ENCODE peak calls at places on chromosomes 11 and 22, in seven cellular contexts. U is neural crest cell, P is cardiac muscle cell, H is esophagus muscularis mucosa, N is Calu3, R is PC-3, J is pancreas. M is an unnamed sample.

GRCh38 chr11:76524919-76525318 is 80.1 kb downstream of the EMSY start:
- DNase-seq in U (no peak), P (peak), H (no peak), N (peak), R (peak), J (peak), M (no peak)

GRCh38 chr22:28999510-29000224 is 62.0 kb downstream of the C22orf31 start:
- DNase-seq in U (no peak), P (no peak), H (no peak), N (no peak), R (no peak), J (no peak), M (no peak)

GRCh38 chr11:12587333-12587997 is 86.8 kb upstream of the TEAD1 start:
- DNase-seq in U (no peak), P (peak), H (no peak), N (peak), R (peak), J (no peak), M (no peak)

GRCh38 chr11:12761029-12761428 is 86.8 kb downstream of the TEAD1 start:
- DNase-seq in U (no peak), P (peak), H (no peak), N (peak), R (peak), J (no peak), M (no peak)

GRCh38 chr11:112962854-112963367 is 1.7 kb downstream of the NCAM1 start:
- DNase-seq in U (peak), P (peak), H (no peak), N (no peak), R (no peak), J (no peak), M (peak)

GRCh38 chr11:129637473-129637872 is 178.2 kb upstream of the TMEM45B start:
- DNase-seq in U (no peak), P (no peak), H (no peak), N (no peak), R (peak), J (no peak), M (no peak)

GRCh38 chr11:113681282-113681681 is 24.8 kb downstream of the TMPRSS5 start:
- DNase-seq in U (no peak), P (no peak), H (no peak), N (no peak), R (no peak), J (no peak), M (no peak)

GRCh38 chr11:70883973-70884688 is 368.2 kb downstream of the SHANK2 start:
- DNase-seq in U (no peak), P (no peak), H (no peak), N (no peak), R (no peak), J (no peak), M (no peak)

GRCh38 chr11:124837491-124837856 is 27.8 kb upstream of the ROBO3 start:
- DNase-seq in U (peak), P (peak), H (no peak), N (peak), R (peak), J (no peak), M (no peak)

GRCh38 chr11:87421422-87421821 is 383.7 kb downstream of the TMEM135 start:
- DNase-seq in U (peak), P (peak), H (peak), N (peak), R (peak), J (no peak), M (no peak)

GRCh38 chr11:94504689-94505293 is 7.5 kb upstream of the C11orf97 start:
- DNase-seq in U (no peak), P (peak), H (no peak), N (no peak), R (peak), J (no peak), M (no peak)

GRCh38 chr11:73998846-73999575 is 9.9 kb downstream of the UCP3 start:
- DNase-seq in U (no peak), P (no peak), H (no peak), N (no peak), R (no peak), J (no peak), M (no peak)

GRCh38 chr11:132976115-132976514 is 556.2 kb downstream of the OPCML start:
- DNase-seq in U (no peak), P (no peak), H (peak), N (no peak), R (no peak), J (no peak), M (no peak)

GRCh38 chr11:126456783-126457542 is 101.5 kb downstream of the ST3GAL4 start:
- DNase-seq in U (no peak), P (no peak), H (no peak), N (no peak), R (no peak), J (no peak), M (no peak)

GRCh38 chr11:128318856-128319474 is 268.4 kb downstream of the ETS1 start:
- DNase-seq in U (no peak), P (no peak), H (peak), N (no peak), R (no peak), J (no peak), M (no peak)

GRCh38 chr11:95255523-95256165 is 24.6 kb upstream of the SESN3 start:
- DNase-seq in U (no peak), P (no peak), H (no peak), N (no peak), R (no peak), J (no peak), M (no peak)

GRCh38 chr11:250740-251299 is 14.0 kb downstream of the PSMD13 start:
- DNase-seq in U (peak), P (peak), H (no peak), N (peak), R (peak), J (peak), M (peak)

GRCh38 chr11:74179234-74180126 is 8.4 kb downstream of the PPME1 start:
- DNase-seq in U (no peak), P (no peak), H (no peak), N (no peak), R (peak), J (no peak), M (no peak)

GRCh38 chr11:121341609-121342008 is 49.0 kb downstream of the SC5D start:
- DNase-seq in U (no peak), P (no peak), H (no peak), N (no peak), R (no peak), J (no peak), M (no peak)

GRCh38 chr22:34993548-34993947 is 72.4 kb upstream of the ISX start:
- DNase-seq in U (no peak), P (no peak), H (no peak), N (no peak), R (no peak), J (no peak), M (peak)

GRCh38 chr11:44626645-44627044 is 61.2 kb downstream of the CD82 start:
- DNase-seq in U (no peak), P (no peak), H (peak), N (no peak), R (no peak), J (no peak), M (no peak)

GRCh38 chr11:64094463-64095223 is 58.9 kb downstream of the FLRT1 start:
- DNase-seq in U (no peak), P (peak), H (no peak), N (peak), R (peak), J (no peak), M (no peak)

GRCh38 chr11:296976-297665 is 2.2 kb downstream of the IFITM5 start:
- DNase-seq in U (no peak), P (no peak), H (no peak), N (no peak), R (no peak), J (peak), M (peak)

DNA sequence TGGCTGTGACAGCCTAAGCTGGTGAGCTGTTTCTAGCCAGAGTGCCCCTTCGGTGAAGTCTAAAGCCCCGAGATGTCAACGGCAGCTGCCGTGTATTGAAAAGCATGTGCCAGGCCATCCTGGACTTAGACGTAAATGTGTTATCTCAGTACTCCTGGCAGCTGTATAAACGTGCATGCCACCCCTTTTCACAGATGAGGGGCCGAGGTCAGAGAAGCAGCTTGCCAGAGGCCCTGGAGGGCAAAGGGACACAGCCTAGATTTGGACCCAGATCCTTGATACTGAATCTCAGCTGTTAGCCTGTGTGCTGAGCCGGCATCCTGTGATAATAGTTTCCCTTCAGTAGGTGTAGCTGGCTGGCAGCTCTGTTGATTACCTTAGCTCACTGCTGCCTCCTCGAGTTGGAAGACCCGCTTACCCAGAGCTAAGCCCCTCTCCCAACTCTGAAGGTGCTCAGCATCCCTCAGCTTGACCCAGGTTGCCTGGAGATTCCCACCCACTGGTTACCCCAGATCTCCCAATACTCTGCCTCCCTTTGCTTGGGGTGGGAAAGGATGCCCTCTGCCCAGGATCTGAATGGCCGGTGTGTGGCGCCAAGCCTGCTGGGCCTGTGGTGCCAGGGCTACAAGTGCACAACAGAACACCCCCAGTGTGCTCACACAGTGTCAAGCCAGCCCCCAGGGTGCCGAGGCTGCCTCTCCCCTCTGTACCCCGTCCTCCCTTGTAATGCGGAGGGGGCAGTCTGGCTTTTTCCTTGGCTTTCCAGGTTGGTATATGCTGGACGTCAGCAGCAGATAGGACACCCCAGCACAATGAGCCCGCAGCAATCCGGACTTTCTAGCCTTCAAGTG is 59.8 kb upstream of the WNT7B start:
- DNase-seq in U (no peak), P (peak), H (no peak), N (peak), R (peak), J (peak), M (no peak)
- TF ChIP-seq CTCF in U (no peak), P (no peak), H (no peak), N (peak), R (peak), J (no peak), M (no peak)

DNA sequence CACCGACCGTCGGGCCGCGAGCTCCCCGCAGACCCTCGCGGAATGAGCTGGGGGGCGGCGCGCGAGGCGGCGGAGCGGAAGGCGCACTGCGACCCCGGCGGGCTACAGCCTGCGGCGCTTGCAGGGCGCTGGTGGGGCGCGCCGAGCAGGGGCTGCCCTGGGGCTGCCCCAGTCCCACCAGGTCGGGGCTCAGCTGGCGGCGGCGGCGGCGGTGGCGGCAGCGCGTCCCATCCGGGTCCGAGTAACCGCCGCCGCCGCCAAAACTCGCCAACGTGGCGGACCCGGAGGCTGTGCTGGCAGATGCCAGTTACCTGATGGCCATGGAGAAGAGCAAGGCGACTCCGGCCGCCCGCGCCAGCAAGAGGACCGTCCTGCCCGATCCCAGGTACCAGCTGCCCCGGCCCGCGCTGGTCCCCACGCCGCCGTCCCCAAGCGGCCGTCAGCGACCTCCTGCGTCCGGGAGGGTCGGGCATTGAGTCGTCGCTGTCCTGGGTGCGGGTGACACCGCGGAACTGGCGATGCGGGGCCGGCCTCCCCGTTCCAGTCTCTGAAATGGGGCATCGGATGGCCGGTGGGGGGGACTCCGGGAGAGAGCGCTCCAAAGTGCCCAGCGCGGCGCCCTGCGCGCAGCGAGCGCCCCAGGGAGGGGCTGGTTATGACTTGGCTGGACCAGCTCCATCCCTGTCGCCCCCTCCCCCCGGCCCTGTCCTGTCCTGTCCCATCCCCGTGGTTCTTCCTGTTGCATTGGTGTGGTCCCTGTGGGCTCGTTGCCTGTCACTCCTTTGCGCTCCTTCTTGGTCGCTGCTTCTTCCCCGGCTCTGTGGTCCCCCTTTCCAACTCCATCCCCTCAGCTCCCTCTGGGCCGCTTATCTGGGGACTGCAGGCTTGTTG is 63.5 kb downstream of the CRYBB2 start:
- DNase-seq in U (peak), P (no peak), H (no peak), N (no peak), R (no peak), J (no peak), M (peak)
- TF ChIP-seq CTCF in U (peak), P (no peak), H (no peak), N (no peak), R (no peak), J (no peak), M (no peak)

GRCh38 chr11:67286621-67287333 is 2.3 kb upstream of the ANKRD13D start:
- DNase-seq in U (no peak), P (no peak), H (no peak), N (no peak), R (no peak), J (no peak), M (no peak)
- TF ChIP-seq CTCF in U (no peak), P (no peak), H (no peak), N (no peak), R (peak), J (no peak), M (no peak)

GRCh38 chr22:41305646-41306045 is 4.3 kb downstream of the ZC3H7B start:
- DNase-seq in U (no peak), P (peak), H (no peak), N (no peak), R (peak), J (no peak), M (no peak)

GRCh38 chr22:41296826-41297667 is 4.3 kb upstream of the ZC3H7B start:
- DNase-seq in U (no peak), P (no peak), H (no peak), N (no peak), R (no peak), J (no peak), M (no peak)

GRCh38 chr22:41300661-41301060 is 664 bp upstream of the ZC3H7B start:
- DNase-seq in U (no peak), P (no peak), H (no peak), N (no peak), R (peak), J (no peak), M (no peak)

GRCh38 chr22:41302016-41302767 is 867 bp downstream of the ZC3H7B start:
- DNase-seq in U (peak), P (peak), H (no peak), N (no peak), R (no peak), J (no peak), M (peak)

GRCh38 chr22:41301085-41302015 is at the start of gene ZC3H7B:
- DNase-seq in U (peak), P (peak), H (no peak), N (peak), R (peak), J (peak), M (peak)
- TF ChIP-seq CTCF in U (peak), P (peak), H (peak), N (peak), R (peak), J (peak), M (no peak)

GRCh38 chr11:108790501-108791299 is 125.8 kb downstream of the DDX10 start:
- DNase-seq in U (no peak), P (no peak), H (no peak), N (no peak), R (no peak), J (no peak), M (no peak)

GRCh38 chr11:108787105-108787504 is 122.2 kb downstream of the DDX10 start:
- DNase-seq in U (no peak), P (no peak), H (no peak), N (no peak), R (peak), J (no peak), M (no peak)

GRCh38 chr11:108793138-108793537 is 128.3 kb downstream of the DDX10 start:
- DNase-seq in U (no peak), P (no peak), H (no peak), N (no peak), R (no peak), J (no peak), M (no peak)

GRCh38 chr11:108786281-108786990 is 121.6 kb downstream of the DDX10 start:
- DNase-seq in U (no peak), P (peak), H (no peak), N (no peak), R (peak), J (no peak), M (no peak)

GRCh38 chr11:108788565-108789199 is 123.8 kb downstream of the DDX10 start:
- DNase-seq in U (no peak), P (peak), H (no peak), N (peak), R (peak), J (no peak), M (no peak)
- TF ChIP-seq CTCF in U (peak), P (peak), H (no peak), N (no peak), R (peak), J (no peak), M (peak)

GRCh38 chr22:36787594-36787993 is 11.7 kb upstream of the IFT27 start:
- DNase-seq in U (no peak), P (no peak), H (no peak), N (no peak), R (no peak), J (no peak), M (no peak)

GRCh38 chr22:36795633-36796032 is 19.7 kb upstream of the IFT27 start:
- DNase-seq in U (no peak), P (no peak), H (no peak), N (no peak), R (peak), J (no peak), M (no peak)

GRCh38 chr22:36790648-36791047 is 14.7 kb upstream of the IFT27 start:
- DNase-seq in U (no peak), P (no peak), H (no peak), N (no peak), R (no peak), J (no peak), M (no peak)
- TF ChIP-seq CTCF in U (no peak), P (no peak), H (no peak), N (no peak), R (no peak), J (no peak), M (no peak)

GRCh38 chr11:17267576-17267975 is 9.0 kb upstream of the NUCB2 start:
- DNase-seq in U (no peak), P (no peak), H (no peak), N (peak), R (peak), J (no peak), M (no peak)
- TF ChIP-seq CTCF in U (no peak), P (no peak), H (no peak), N (no peak), R (peak), J (no peak), M (no peak)

DNA sequence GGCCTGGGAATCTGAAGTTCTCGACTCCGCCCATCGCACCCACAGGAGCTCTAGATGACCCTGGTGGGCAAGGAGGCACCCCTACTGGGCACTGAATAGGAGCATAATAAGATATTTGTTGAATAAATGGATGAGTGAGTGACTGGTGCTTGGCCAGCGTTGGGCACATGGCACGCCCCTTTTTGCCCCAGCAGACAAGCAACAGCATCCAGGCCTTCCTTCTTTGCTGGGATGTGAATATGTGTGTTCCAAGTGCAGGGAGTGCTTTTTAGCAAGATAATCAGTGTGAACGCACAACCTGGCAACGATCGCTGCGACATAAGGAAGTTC is 450 bp upstream of the CELF1 start:
- DNase-seq in U (no peak), P (peak), H (no peak), N (no peak), R (no peak), J (no peak), M (no peak)
- TF ChIP-seq CTCF in U (no peak), P (no peak), H (no peak), N (no peak), R (no peak), J (no peak), M (peak)

GRCh38 chr11:10752486-10752885 is 1.4 kb downstream of the CTR9 start:
- DNase-seq in U (no peak), P (no peak), H (no peak), N (no peak), R (no peak), J (no peak), M (no peak)

GRCh38 chr11:10751581-10751940 is 515 bp downstream of the CTR9 start:
- DNase-seq in U (no peak), P (no peak), H (no peak), N (no peak), R (no peak), J (no peak), M (no peak)

GRCh38 chr11:10752061-10752460 is 1.0 kb downstream of the CTR9 start:
- DNase-seq in U (no peak), P (no peak), H (no peak), N (no peak), R (no peak), J (no peak), M (no peak)

GRCh38 chr11:10749476-10749875 is 1.6 kb upstream of the CTR9 start:
- DNase-seq in U (no peak), P (no peak), H (no peak), N (no peak), R (no peak), J (no peak), M (no peak)

DNA sequence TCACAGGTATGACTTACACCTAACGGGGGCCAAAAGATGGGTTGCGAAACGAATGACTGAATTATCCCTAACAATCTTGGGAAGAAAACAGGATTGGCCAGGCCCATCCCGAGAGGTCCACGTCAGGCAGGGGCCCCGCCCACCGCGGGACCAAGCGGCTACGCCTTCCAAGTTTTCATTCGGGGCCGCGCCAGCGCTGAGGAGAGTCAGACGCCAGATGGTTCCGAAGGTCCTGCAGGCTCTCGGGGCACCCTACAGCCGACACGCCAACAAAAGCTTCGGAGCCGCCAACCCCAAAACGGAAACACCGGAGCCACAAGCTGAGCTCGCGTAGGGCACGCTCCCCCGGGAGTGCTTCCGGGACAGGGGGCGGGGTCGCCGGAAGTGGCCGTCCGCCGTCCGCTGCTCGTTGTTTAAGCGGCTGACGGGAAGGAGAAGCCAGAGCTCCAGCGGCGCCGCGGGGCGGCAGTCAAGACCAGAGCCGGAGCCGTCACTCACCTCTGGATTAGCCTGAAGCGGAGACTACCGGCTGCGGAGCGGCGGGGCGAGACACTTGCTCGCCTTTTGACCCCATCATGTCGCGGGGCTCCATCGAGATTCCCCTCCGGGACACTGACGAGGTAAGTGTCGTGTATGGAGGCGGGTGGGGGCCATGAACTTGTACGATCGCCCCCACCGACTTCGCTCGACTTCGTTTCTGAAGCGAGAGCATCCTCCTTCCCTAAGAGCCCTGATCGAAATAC is at the start of gene CTR9:
- DNase-seq in U (peak), P (peak), H (peak), N (peak), R (peak), J (peak), M (peak)
- TF ChIP-seq CTCF in U (no peak), P (peak), H (peak), N (no peak), R (peak), J (no peak), M (no peak)

M was measured in glutamatergic neuron.